ENCODE peak calls at places on chromosome 6, in ten cellular contexts. T, D, Z, A, L, X, W, G, R and Y are unnamed samples.

GRCh38 chr6:20291764-20292227 is 79.5 kb upstream of the MBOAT1 start:
- DNase-seq in T (peak), D (peak), Z (peak), A (peak), L (peak), X (peak), W (peak), G (peak), R (peak), Y (peak)

GRCh38 chr6:156262014-156262413 is 515.2 kb upstream of the ARID1B start:
- DNase-seq in T (no peak), D (no peak), Z (no peak), A (no peak), L (no peak), X (no peak), W (no peak), G (no peak), R (no peak), Y (no peak)

GRCh38 chr6:36769676-36770499 is 69.4 kb downstream of the CPNE5 start:
- DNase-seq in T (no peak), D (peak), Z (peak), A (no peak), L (no peak), X (peak), W (no peak), G (no peak), R (peak), Y (no peak)

GRCh38 chr6:42255050-42255449 is 37.4 kb upstream of the MRPS10 start:
- DNase-seq in T (no peak), D (no peak), Z (peak), A (no peak), L (no peak), X (no peak), W (no peak), G (no peak), R (no peak), Y (no peak)

GRCh38 chr6:438634-439170 is 47.1 kb downstream of the IRF4 start:
- DNase-seq in T (no peak), D (no peak), Z (no peak), A (no peak), L (no peak), X (no peak), W (no peak), G (no peak), R (no peak), Y (no peak)

GRCh38 chr6:27651371-27651732 is 178.4 kb upstream of the ZNF184 start:
- DNase-seq in T (peak), D (no peak), Z (no peak), A (no peak), L (peak), X (no peak), W (no peak), G (no peak), R (no peak), Y (no peak)

GRCh38 chr6:106473807-106474206 is 113.3 kb downstream of the CRYBG1 start:
- DNase-seq in T (no peak), D (no peak), Z (peak), A (no peak), L (no peak), X (peak), W (peak), G (no peak), R (peak), Y (no peak)

GRCh38 chr6:43758617-43759050 is 11.4 kb upstream of the VEGFA start:
- DNase-seq in T (peak), D (peak), Z (no peak), A (peak), L (peak), X (no peak), W (no peak), G (no peak), R (no peak), Y (no peak)

GRCh38 chr6:53483423-53484353 is 61.2 kb downstream of the GCLC start:
- DNase-seq in T (no peak), D (peak), Z (no peak), A (no peak), L (no peak), X (peak), W (no peak), G (peak), R (no peak), Y (no peak)

GRCh38 chr6:35718911-35719381 is 17.9 kb upstream of the ARMC12 start:
- DNase-seq in T (no peak), D (no peak), Z (no peak), A (no peak), L (no peak), X (peak), W (no peak), G (no peak), R (no peak), Y (no peak)

GRCh38 chr6:90374201-90374600 is 77.6 kb upstream of the BACH2 start:
- DNase-seq in T (no peak), D (no peak), Z (no peak), A (no peak), L (no peak), X (no peak), W (no peak), G (no peak), R (no peak), Y (no peak)

GRCh38 chr6:34036357-34037069 is 109.4 kb downstream of the GRM4 start:
- DNase-seq in T (no peak), D (no peak), Z (no peak), A (no peak), L (no peak), X (no peak), W (no peak), G (no peak), R (no peak), Y (no peak)

GRCh38 chr6:66429220-66429619 is 722.2 kb upstream of the EYS start:
- DNase-seq in T (no peak), D (no peak), Z (no peak), A (no peak), L (no peak), X (peak), W (no peak), G (no peak), R (peak), Y (no peak)

GRCh38 chr6:120211955-120212792 is 862.6 kb upstream of the MAN1A1 start:
- DNase-seq in T (no peak), D (no peak), Z (no peak), A (no peak), L (no peak), X (peak), W (peak), G (no peak), R (peak), Y (no peak)

GRCh38 chr6:170445487-170445886 is 107.6 kb downstream of the PSMB1 start:
- DNase-seq in T (no peak), D (peak), Z (no peak), A (no peak), L (no peak), X (peak), W (no peak), G (no peak), R (no peak), Y (no peak)

GRCh38 chr6:6901945-6902344 is 205.8 kb upstream of the RREB1 start:
- DNase-seq in T (no peak), D (no peak), Z (no peak), A (no peak), L (no peak), X (no peak), W (no peak), G (no peak), R (no peak), Y (no peak)

GRCh38 chr6:37126554-37126906 is 43.4 kb upstream of the PIM1 start:
- DNase-seq in T (no peak), D (no peak), Z (no peak), A (no peak), L (no peak), X (no peak), W (no peak), G (no peak), R (no peak), Y (no peak)

GRCh38 chr6:24125980-24126379 is at the start of gene NRSN1:
- DNase-seq in T (peak), D (no peak), Z (no peak), A (peak), L (peak), X (no peak), W (peak), G (no peak), R (no peak), Y (no peak)

GRCh38 chr6:109834595-109835437 is 143.3 kb upstream of the GPR6 start:
- DNase-seq in T (no peak), D (no peak), Z (no peak), A (no peak), L (no peak), X (no peak), W (no peak), G (no peak), R (no peak), Y (no peak)

GRCh38 chr6:11653028-11653583 is 115.6 kb downstream of the TMEM170B start:
- DNase-seq in T (no peak), D (no peak), Z (peak), A (no peak), L (peak), X (peak), W (peak), G (no peak), R (peak), Y (no peak)

GRCh38 chr6:73586416-73586974 is 65.7 kb upstream of the EEF1A1 start:
- DNase-seq in T (no peak), D (no peak), Z (peak), A (no peak), L (no peak), X (peak), W (no peak), G (peak), R (peak), Y (no peak)

GRCh38 chr6:131212024-131212423 is 76.8 kb downstream of the AKAP7 start:
- DNase-seq in T (no peak), D (no peak), Z (no peak), A (no peak), L (no peak), X (peak), W (no peak), G (no peak), R (no peak), Y (no peak)

GRCh38 chr6:148343028-148343374 is 363 bp downstream of the SASH1 start:
- DNase-seq in T (peak), D (peak), Z (no peak), A (no peak), L (no peak), X (no peak), W (no peak), G (no peak), R (no peak), Y (no peak)

GRCh38 chr6:97841763-97842162 is 558.7 kb upstream of the MMS22L start:
- DNase-seq in T (no peak), D (no peak), Z (no peak), A (no peak), L (no peak), X (peak), W (no peak), G (no peak), R (peak), Y (no peak)

GRCh38 chr6:129598244-129599187 is 111.5 kb downstream of the ARHGAP18 start:
- DNase-seq in T (no peak), D (no peak), Z (peak), A (no peak), L (peak), X (peak), W (peak), G (no peak), R (peak), Y (no peak)

GRCh38 chr6:169452117-169452868 is 198.6 kb upstream of the THBS2 start:
- DNase-seq in T (no peak), D (no peak), Z (peak), A (no peak), L (no peak), X (peak), W (no peak), G (peak), R (peak), Y (peak)

GRCh38 chr6:87155920-87156600 is 695 bp downstream of the ZNF292 start:
- DNase-seq in T (peak), D (peak), Z (peak), A (peak), L (peak), X (peak), W (peak), G (peak), R (peak), Y (no peak)

GRCh38 chr6:132648356-132648755 is 10.6 kb downstream of the TAAR1 start:
- DNase-seq in T (no peak), D (no peak), Z (peak), A (no peak), L (no peak), X (peak), W (peak), G (no peak), R (peak), Y (no peak)

GRCh38 chr6:142942805-142943227 is 2.2 kb downstream of the HIVEP2 start:
- DNase-seq in T (no peak), D (no peak), Z (peak), A (no peak), L (no peak), X (peak), W (peak), G (no peak), R (peak), Y (no peak)

GRCh38 chr6:107560657-107561056 is 70.7 kb downstream of the SOBP start:
- DNase-seq in T (no peak), D (no peak), Z (peak), A (no peak), L (no peak), X (peak), W (no peak), G (no peak), R (peak), Y (no peak)

GRCh38 chr6:42383421-42384208 is 68.1 kb downstream of the TRERF1 start:
- DNase-seq in T (no peak), D (no peak), Z (no peak), A (no peak), L (no peak), X (no peak), W (no peak), G (no peak), R (no peak), Y (no peak)

GRCh38 chr6:124040655-124041054 is 237.0 kb downstream of the NKAIN2 start:
- DNase-seq in T (no peak), D (no peak), Z (no peak), A (no peak), L (no peak), X (no peak), W (peak), G (no peak), R (no peak), Y (no peak)

GRCh38 chr6:117605169-117605826 is 3.0 kb upstream of the GOPC start:
- DNase-seq in T (peak), D (no peak), Z (peak), A (peak), L (peak), X (peak), W (peak), G (no peak), R (peak), Y (no peak)

GRCh38 chr6:129331450-129332138 is 378.4 kb downstream of the ARHGAP18 start:
- DNase-seq in T (no peak), D (no peak), Z (peak), A (no peak), L (no peak), X (peak), W (no peak), G (no peak), R (peak), Y (no peak)

GRCh38 chr6:131122007-131122406 is 13.3 kb upstream of the AKAP7 start:
- DNase-seq in T (no peak), D (no peak), Z (no peak), A (no peak), L (no peak), X (peak), W (no peak), G (no peak), R (no peak), Y (no peak)

GRCh38 chr6:15481892-15482291 is 180.9 kb downstream of the DTNBP1 start:
- DNase-seq in T (no peak), D (no peak), Z (no peak), A (no peak), L (no peak), X (no peak), W (no peak), G (no peak), R (no peak), Y (no peak)

GRCh38 chr6:82260890-82261732 is 13.6 kb upstream of the IBTK start:
- DNase-seq in T (no peak), D (no peak), Z (no peak), A (no peak), L (no peak), X (no peak), W (no peak), G (no peak), R (peak), Y (no peak)

GRCh38 chr6:126842769-126843168 is 275.7 kb upstream of the RSPO3 start:
- DNase-seq in T (no peak), D (no peak), Z (no peak), A (no peak), L (no peak), X (no peak), W (no peak), G (no peak), R (no peak), Y (no peak)

GRCh38 chr6:166598441-166599138 is 12.1 kb upstream of the RAMACL start:
- DNase-seq in T (no peak), D (no peak), Z (peak), A (no peak), L (peak), X (peak), W (no peak), G (peak), R (peak), Y (no peak)

GRCh38 chr6:35230950-35231349 is 17.2 kb downstream of the SCUBE3 start:
- DNase-seq in T (no peak), D (peak), Z (no peak), A (no peak), L (no peak), X (peak), W (no peak), G (peak), R (peak), Y (no peak)

GRCh38 chr6:29753309-29753644 is 30.0 kb downstream of the HLA-F start:
- DNase-seq in T (no peak), D (no peak), Z (no peak), A (no peak), L (no peak), X (no peak), W (no peak), G (no peak), R (no peak), Y (no peak)
- TF ChIP-seq CTCF in T (peak), D (no peak), Z (peak), A (no peak), L (no peak), X (no peak), W (peak), G (no peak), R (no peak), Y (no peak)

DNA sequence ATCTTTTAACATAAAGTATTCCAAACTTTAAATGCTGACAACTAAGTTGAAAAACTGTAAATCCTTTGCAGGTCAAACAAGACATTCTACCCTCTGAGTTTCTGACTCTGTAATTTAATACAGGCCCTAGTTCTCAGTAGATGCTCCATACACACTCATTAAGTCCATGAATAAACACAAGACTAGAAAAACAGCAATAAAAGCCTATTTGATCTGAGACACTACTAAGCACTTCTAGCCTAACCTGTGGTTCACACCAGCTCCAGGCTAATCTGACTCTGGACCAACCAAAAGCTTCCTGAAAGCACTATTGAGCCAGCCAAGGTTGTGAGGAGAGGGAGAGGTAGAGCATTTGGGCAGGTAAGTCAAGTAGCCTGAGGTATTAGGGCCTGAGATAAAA is 103.9 kb downstream of the EPM2A start:
- DNase-seq in T (no peak), D (no peak), Z (no peak), A (no peak), L (no peak), X (no peak), W (no peak), G (no peak), R (no peak), Y (no peak)
- TF ChIP-seq CTCF in T (no peak), D (no peak), Z (no peak), A (no peak), L (no peak), X (no peak), W (no peak), G (no peak), R (no peak), Y (no peak)

DNA sequence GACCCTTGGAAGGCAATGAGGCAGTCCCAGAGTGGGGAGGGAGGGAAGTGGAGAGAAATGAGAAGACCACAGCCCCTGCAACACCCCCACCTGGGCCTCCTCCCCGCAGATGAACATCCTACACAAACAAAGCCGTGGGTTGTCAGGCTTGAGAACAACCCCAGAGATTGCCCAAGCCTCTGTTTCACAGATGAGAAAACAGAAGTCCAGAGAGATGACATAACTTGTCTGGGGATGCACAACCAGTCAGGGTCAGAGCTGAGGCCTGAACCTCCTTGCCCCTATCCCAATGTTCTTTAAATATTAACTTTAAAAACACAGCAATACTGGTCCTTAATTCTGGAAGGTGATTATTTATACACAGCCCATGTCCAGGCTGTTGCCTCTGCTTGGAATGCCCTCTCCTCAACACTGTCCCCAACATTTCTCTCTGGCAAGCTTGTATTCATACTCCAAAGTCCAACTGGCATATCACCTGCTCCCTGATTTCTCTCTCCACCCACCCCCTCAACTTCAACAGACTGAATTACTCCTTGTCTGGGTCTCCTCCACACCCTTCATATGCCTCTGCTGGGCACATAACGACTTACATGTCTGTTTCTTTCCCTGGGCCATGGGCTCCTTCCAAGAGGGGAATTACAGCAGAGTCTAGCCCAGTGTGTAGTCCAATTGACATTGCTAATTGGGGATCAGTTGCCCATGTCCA is 135.5 kb upstream of the LRFN2 start:
- DNase-seq in T (no peak), D (no peak), Z (no peak), A (no peak), L (no peak), X (no peak), W (no peak), G (no peak), R (no peak), Y (no peak)
- TF ChIP-seq CTCF in T (no peak), D (no peak), Z (no peak), A (no peak), L (no peak), X (no peak), W (no peak), G (no peak), R (no peak), Y (no peak)

GRCh38 chr6:17589402-17590116 is 10.5 kb upstream of the FAM8A1 start:
- DNase-seq in T (peak), D (no peak), Z (peak), A (no peak), L (no peak), X (peak), W (peak), G (no peak), R (peak), Y (no peak)
- TF ChIP-seq CTCF in T (no peak), D (no peak), Z (peak), A (no peak), L (no peak), X (no peak), W (no peak), G (no peak), R (no peak), Y (no peak)

DNA sequence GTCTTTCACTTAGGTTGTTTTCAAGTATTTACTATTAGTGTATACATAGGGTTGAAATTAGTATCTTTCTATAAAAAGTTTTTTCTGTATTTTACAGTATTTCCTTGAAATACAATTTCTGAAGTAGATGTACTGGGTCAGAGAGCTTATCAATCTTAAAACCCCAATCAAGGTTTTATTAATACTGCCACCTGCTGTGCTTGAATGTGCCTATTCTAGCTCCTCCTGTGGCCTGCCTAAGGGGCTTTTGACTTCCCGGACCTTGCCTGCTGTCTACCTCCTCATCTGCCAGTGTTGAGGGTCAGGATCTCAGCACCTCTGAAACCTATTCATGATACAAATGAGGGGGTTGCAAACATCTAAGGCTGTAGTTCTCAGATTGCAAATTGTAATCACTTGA is 9.2 kb downstream of the PACRG start:
- DNase-seq in T (no peak), D (no peak), Z (no peak), A (no peak), L (no peak), X (peak), W (no peak), G (no peak), R (no peak), Y (no peak)
- TF ChIP-seq CTCF in T (no peak), D (no peak), Z (no peak), A (no peak), L (no peak), X (no peak), W (no peak), G (peak), R (no peak), Y (no peak)

GRCh38 chr6:105179244-105180065 is at the start of gene POPDC3:
- DNase-seq in T (peak), D (no peak), Z (peak), A (peak), L (peak), X (peak), W (peak), G (no peak), R (peak), Y (no peak)
- TF ChIP-seq CTCF in T (peak), D (no peak), Z (peak), A (peak), L (no peak), X (no peak), W (no peak), G (no peak), R (peak), Y (no peak)